ENCODE peak calls at places on chromosomes 6 and 20, in six cellular contexts. T is substantia nigra, B is activated B cell treated with CpG ODN at 0.5 μM for 24 hours, X is NCI-H1694, L is globus pallidus, S is neural crest cell. F is an unnamed sample.

GRCh38 chr6:106729848-106730247 is 100.5 kb downstream of the QRSL1 start:
- DNase-seq in T (no peak), B (no peak), X (no peak), L (no peak), S (no peak), F (no peak)

GRCh38 chr6:43778131-43778857 is 8.3 kb downstream of the VEGFA start:
- DNase-seq in T (no peak), B (no peak), X (no peak), L (no peak), S (no peak), F (no peak)

GRCh38 chr20:59644371-59644939 is 40.1 kb downstream of the PHACTR3 start:
- DNase-seq in T (no peak), B (no peak), X (no peak), L (no peak), S (no peak), F (no peak)

GRCh38 chr6:106790146-106790770 is 160.9 kb downstream of the QRSL1 start:
- DNase-seq in T (no peak), B (no peak), X (no peak), L (no peak), S (no peak), F (no peak)

GRCh38 chr6:35071347-35071994 is 69.7 kb downstream of the TCP11 start:
- DNase-seq in T (no peak), B (no peak), X (no peak), L (no peak), S (no peak), F (no peak)

GRCh38 chr6:37429352-37429750 is 3.7 kb upstream of the CMTR1 start:
- DNase-seq in T (no peak), B (no peak), X (no peak), L (no peak), S (no peak), F (no peak)

GRCh38 chr6:24332306-24332705 is 25.6 kb downstream of the DCDC2 start:
- DNase-seq in T (no peak), B (no peak), X (no peak), L (no peak), S (no peak), F (no peak)

GRCh38 chr20:17556842-17557674 is 12.8 kb upstream of the DSTN start:
- DNase-seq in T (no peak), B (no peak), X (peak; percentile 72), L (no peak), S (no peak), F (no peak)

GRCh38 chr6:24394777-24395437 is 7.8 kb upstream of the MRS2 start:
- DNase-seq in T (no peak), B (no peak), X (no peak), L (no peak), S (no peak), F (no peak)

GRCh38 chr20:38863024-38863851 is 57.7 kb downstream of the PPP1R16B start:
- DNase-seq in T (no peak), B (peak; percentile 52), X (no peak), L (no peak), S (no peak), F (no peak)

GRCh38 chr6:8085053-8085511 is 17.3 kb downstream of the EEF1E1 start:
- DNase-seq in T (no peak), B (no peak), X (no peak), L (no peak), S (no peak), F (no peak)

GRCh38 chr6:82442320-82442719 is 78.7 kb downstream of the TPBG start:
- DNase-seq in T (no peak), B (no peak), X (no peak), L (no peak), S (no peak), F (no peak)

GRCh38 chr6:43203718-43204095 is 21.7 kb downstream of the CUL9 start:
- DNase-seq in T (no peak), B (no peak), X (no peak), L (no peak), S (no peak), F (no peak)

GRCh38 chr6:119317007-119317406 is 32.6 kb downstream of the MAN1A1 start:
- DNase-seq in T (no peak), B (no peak), X (no peak), L (no peak), S (no peak), F (no peak)

GRCh38 chr20:46111028-46111835 is 6.9 kb upstream of the CD40 start:
- DNase-seq in T (no peak), B (no peak), X (no peak), L (peak; percentile 61), S (no peak), F (peak; percentile 21)